ENCODE peak calls at places on chromosome 4, in nine cellular contexts. T, V, P, K, G, U, O, X and R are unnamed samples.
A peak's percentile ranks its signal among the peaks of the same experiment; 100 is the strongest.

GRCh38 chr4:45119376-45119775 is 393.0 kb upstream of the GNPDA2 start:
- DNase-seq in T (no peak), V (no peak), P (no peak), K (no peak), G (no peak), U (no peak), O (no peak), X (no peak), R (no peak)

GRCh38 chr4:10623241-10623640 is 61.3 kb downstream of the CLNK start:
- DNase-seq in T (no peak), V (no peak), P (no peak), K (peak; percentile 20), G (no peak), U (no peak), O (no peak), X (no peak), R (no peak)

GRCh38 chr4:5888222-5888701 is 4.6 kb downstream of the CRMP1 start:
- DNase-seq in T (peak; percentile 61), V (peak; percentile 54), P (no peak), K (no peak), G (no peak), U (no peak), O (no peak), X (no peak), R (no peak)

GRCh38 chr4:96845091-96845490 is 1005.2 kb downstream of the PDHA2 start:
- DNase-seq in T (no peak), V (no peak), P (no peak), K (no peak), G (no peak), U (no peak), O (no peak), X (no peak), R (no peak)

GRCh38 chr4:140635606-140636005 is 66.8 kb upstream of the UCP1 start:
- DNase-seq in T (peak; percentile 84), V (no peak), P (no peak), K (peak; percentile 85), G (no peak), U (no peak), O (no peak), X (no peak), R (no peak)

GRCh38 chr4:140637836-140638235 is 69.1 kb upstream of the UCP1 start:
- DNase-seq in T (peak; percentile 49), V (peak; percentile 29), P (no peak), K (peak; percentile 30), G (peak; percentile 23), U (no peak), O (peak; percentile 12), X (no peak), R (no peak)

GRCh38 chr4:8010618-8011017 is 71.0 kb upstream of the AFAP1 start:
- DNase-seq in T (peak; percentile 35), V (peak; percentile 86), P (no peak), K (no peak), G (no peak), U (no peak), O (peak; percentile 82), X (no peak), R (no peak)

GRCh38 chr4:176186067-176186466 is 9.3 kb downstream of the SPATA4 start:
- DNase-seq in T (no peak), V (no peak), P (no peak), K (no peak), G (no peak), U (no peak), O (no peak), X (no peak), R (no peak)

GRCh38 chr4:102172341-102172740 is 172.9 kb downstream of the SLC39A8 start:
- DNase-seq in T (no peak), V (no peak), P (no peak), K (no peak), G (no peak), U (no peak), O (no peak), X (no peak), R (no peak)